ENCODE peak calls at places on chromosomes 4 and X, in seven cellular contexts. One of them, this sample, is unnamed.

GRCh38 chr4:94765653-94766052 is 7.9 kb downstream of the BMPR1B start:
- DNase-seq in fibroblast of lung: no peak
- DNase-seq in testis: no peak
- DNase-seq in cardiac muscle cell: no peak
- DNase-seq in bronchial epithelial cell: peak
- DNase-seq in tibial nerve: no peak
- DNase-seq in Panc1: no peak
- DNase-seq in this sample: no peak

GRCh38 chr4:53929955-53930798 is 134.2 kb downstream of the CHIC2 start:
- DNase-seq in tibial nerve: peak
- DNase-seq in bronchial epithelial cell: peak
- DNase-seq in fibroblast of lung: peak
- DNase-seq in testis: peak
- DNase-seq in Panc1: peak
- DNase-seq in cardiac muscle cell: peak
- DNase-seq in this sample: peak

GRCh38 chr4:116018831-116019230 is 905.4 kb upstream of the NDST4 start:
- DNase-seq in cardiac muscle cell: no peak
- DNase-seq in bronchial epithelial cell: peak
- DNase-seq in fibroblast of lung: no peak
- DNase-seq in tibial nerve: no peak
- DNase-seq in testis: no peak
- DNase-seq in Panc1: no peak
- DNase-seq in this sample: no peak

GRCh38 chrX:154719132-154719675 is 31.7 kb downstream of the GAB3 start:
- DNase-seq in testis: no peak
- DNase-seq in bronchial epithelial cell: peak
- DNase-seq in fibroblast of lung: peak
- DNase-seq in cardiac muscle cell: no peak
- DNase-seq in Panc1: no peak
- DNase-seq in tibial nerve: no peak
- DNase-seq in this sample: no peak

GRCh38 chr4:3441501-3442459 is at the start of gene HGFAC:
- DNase-seq in fibroblast of lung: no peak
- DNase-seq in Panc1: no peak
- DNase-seq in testis: no peak
- DNase-seq in cardiac muscle cell: no peak
- DNase-seq in bronchial epithelial cell: no peak
- DNase-seq in tibial nerve: no peak
- DNase-seq in this sample: no peak

GRCh38 chr4:14877246-14878220 is 124.7 kb upstream of the CPEB2 start:
- DNase-seq in testis: no peak
- DNase-seq in tibial nerve: no peak
- DNase-seq in Panc1: no peak
- DNase-seq in cardiac muscle cell: no peak
- DNase-seq in bronchial epithelial cell: peak
- DNase-seq in fibroblast of lung: no peak
- DNase-seq in this sample: no peak

GRCh38 chr4:47641755-47642154 is 156.7 kb downstream of the ATP10D start:
- DNase-seq in tibial nerve: no peak
- DNase-seq in cardiac muscle cell: no peak
- DNase-seq in fibroblast of lung: no peak
- DNase-seq in Panc1: no peak
- DNase-seq in bronchial epithelial cell: no peak
- DNase-seq in testis: no peak
- DNase-seq in this sample: no peak

GRCh38 chr4:103105558-103106356 is 6.1 kb upstream of the BDH2 start:
- DNase-seq in Panc1: no peak
- DNase-seq in cardiac muscle cell: no peak
- DNase-seq in bronchial epithelial cell: no peak
- DNase-seq in fibroblast of lung: no peak
- DNase-seq in tibial nerve: no peak
- DNase-seq in testis: no peak
- DNase-seq in this sample: no peak

GRCh38 chrX:77937291-77937690 is 26.8 kb downstream of the ATP7A start:
- DNase-seq in Panc1: no peak
- DNase-seq in tibial nerve: no peak
- DNase-seq in fibroblast of lung: peak
- DNase-seq in testis: no peak
- DNase-seq in cardiac muscle cell: no peak
- DNase-seq in bronchial epithelial cell: peak
- DNase-seq in this sample: peak

GRCh38 chr4:2619459-2619858 is 83.0 kb downstream of the FAM193A start:
- DNase-seq in bronchial epithelial cell: no peak
- DNase-seq in tibial nerve: no peak
- DNase-seq in fibroblast of lung: no peak
- DNase-seq in testis: no peak
- DNase-seq in Panc1: no peak
- DNase-seq in cardiac muscle cell: no peak
- DNase-seq in this sample: no peak

GRCh38 chrX:40154229-40154852 is 56.6 kb upstream of the BCOR start:
- DNase-seq in fibroblast of lung: peak
- DNase-seq in testis: no peak
- DNase-seq in bronchial epithelial cell: no peak
- DNase-seq in Panc1: no peak
- DNase-seq in cardiac muscle cell: peak
- DNase-seq in tibial nerve: no peak
- DNase-seq in this sample: no peak

GRCh38 chrX:148854351-148854750 is 353.9 kb downstream of the AFF2 start:
- DNase-seq in Panc1: no peak
- DNase-seq in cardiac muscle cell: no peak
- DNase-seq in bronchial epithelial cell: no peak
- DNase-seq in testis: no peak
- DNase-seq in fibroblast of lung: peak
- DNase-seq in tibial nerve: no peak
- DNase-seq in this sample: no peak

GRCh38 chrX:40952855-40953254 is 132.4 kb upstream of the USP9X start:
- DNase-seq in testis: no peak
- DNase-seq in bronchial epithelial cell: no peak
- DNase-seq in Panc1: no peak
- DNase-seq in cardiac muscle cell: no peak
- DNase-seq in tibial nerve: no peak
- DNase-seq in fibroblast of lung: peak
- DNase-seq in this sample: no peak

GRCh38 chrX:139023531-139023930 is 312.0 kb upstream of the FGF13 start:
- DNase-seq in Panc1: no peak
- DNase-seq in fibroblast of lung: no peak
- DNase-seq in bronchial epithelial cell: no peak
- DNase-seq in testis: no peak
- DNase-seq in tibial nerve: no peak
- DNase-seq in cardiac muscle cell: no peak
- DNase-seq in this sample: no peak

GRCh38 chr4:26058537-26058936 is 144.5 kb downstream of the SMIM20 start:
- DNase-seq in bronchial epithelial cell: peak
- DNase-seq in fibroblast of lung: peak
- DNase-seq in testis: no peak
- DNase-seq in cardiac muscle cell: no peak
- DNase-seq in tibial nerve: no peak
- DNase-seq in Panc1: no peak
- DNase-seq in this sample: no peak

GRCh38 chrX:97252111-97252510 is 368.4 kb downstream of the RPA4 start:
- DNase-seq in fibroblast of lung: no peak
- DNase-seq in cardiac muscle cell: no peak
- DNase-seq in Panc1: no peak
- DNase-seq in tibial nerve: no peak
- DNase-seq in bronchial epithelial cell: no peak
- DNase-seq in testis: no peak
- DNase-seq in this sample: no peak

GRCh38 chr4:136650541-136651277 is 881.6 kb downstream of the PCDH18 start:
- DNase-seq in testis: no peak
- DNase-seq in bronchial epithelial cell: peak
- DNase-seq in tibial nerve: no peak
- DNase-seq in fibroblast of lung: peak
- DNase-seq in cardiac muscle cell: no peak
- DNase-seq in Panc1: no peak
- DNase-seq in this sample: no peak

GRCh38 chr4:119034276-119035008 is 101.2 kb upstream of the MYOZ2 start:
- DNase-seq in cardiac muscle cell: no peak
- DNase-seq in tibial nerve: no peak
- DNase-seq in fibroblast of lung: no peak
- DNase-seq in bronchial epithelial cell: no peak
- DNase-seq in testis: no peak
- DNase-seq in Panc1: no peak
- DNase-seq in this sample: no peak
- TF ChIP-seq CTCF in cardiac muscle cell: no peak
- TF ChIP-seq CTCF in tibial nerve: no peak
- TF ChIP-seq CTCF in fibroblast of lung: no peak
- TF ChIP-seq CTCF in bronchial epithelial cell: no peak
- TF ChIP-seq CTCF in testis: no peak
- TF ChIP-seq CTCF in Panc1: no peak
- TF ChIP-seq CTCF in this sample: no peak

GRCh38 chrX:119234931-119235555 is 1.0 kb upstream of the PGRMC1 start:
- DNase-seq in cardiac muscle cell: peak
- DNase-seq in fibroblast of lung: peak
- DNase-seq in bronchial epithelial cell: no peak
- DNase-seq in testis: no peak
- DNase-seq in Panc1: no peak
- DNase-seq in tibial nerve: peak
- DNase-seq in this sample: peak
- H3K4me3 ChIP-seq in cardiac muscle cell: no peak
- H3K4me3 ChIP-seq in fibroblast of lung: peak
- H3K4me3 ChIP-seq in bronchial epithelial cell: no peak
- H3K4me3 ChIP-seq in testis: peak
- H3K4me3 ChIP-seq in Panc1: no peak
- H3K4me3 ChIP-seq in tibial nerve: no peak
- H3K4me3 ChIP-seq in this sample: peak

DNA sequence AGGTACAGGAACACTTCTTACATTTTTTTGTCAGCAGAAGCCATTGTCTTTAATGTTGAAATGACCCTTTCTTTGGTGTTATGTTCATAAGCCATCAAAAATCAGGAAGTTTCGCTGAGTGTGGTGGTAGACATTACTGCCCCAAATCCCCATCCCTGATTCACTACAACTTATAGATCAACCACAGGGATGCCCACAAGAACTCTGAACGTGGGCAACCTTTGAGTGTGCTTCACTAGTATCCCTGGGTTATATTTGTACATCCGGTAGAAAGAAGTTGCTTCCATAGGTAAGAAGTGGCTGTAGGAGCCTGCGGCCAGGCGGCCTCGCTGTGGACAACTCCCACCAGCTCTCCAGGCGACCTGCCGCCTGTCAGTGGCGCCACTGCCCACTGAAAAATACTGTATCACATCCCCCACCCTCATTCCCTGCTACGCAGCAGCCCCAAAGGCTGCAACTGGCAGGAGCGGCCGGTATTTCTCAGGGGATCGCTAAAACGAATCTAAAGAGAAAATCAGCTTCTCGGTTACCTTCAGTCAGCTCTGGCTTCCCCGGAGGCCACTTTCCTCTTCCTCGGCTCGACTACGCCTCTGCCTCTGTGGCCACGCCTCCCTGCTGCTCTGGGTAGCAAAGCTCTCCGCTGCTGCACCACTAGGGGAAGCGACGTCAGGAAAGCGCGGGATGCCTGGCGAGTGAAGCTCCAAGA is 13.9 kb upstream of the ETDC start:
- DNase-seq in tibial nerve: peak
- DNase-seq in fibroblast of lung: peak
- DNase-seq in bronchial epithelial cell: peak
- DNase-seq in cardiac muscle cell: peak
- DNase-seq in Panc1: no peak
- DNase-seq in testis: peak
- DNase-seq in this sample: no peak
- TF ChIP-seq CTCF in tibial nerve: no peak
- TF ChIP-seq CTCF in fibroblast of lung: peak
- TF ChIP-seq CTCF in bronchial epithelial cell: peak
- TF ChIP-seq CTCF in cardiac muscle cell: peak
- TF ChIP-seq CTCF in Panc1: no peak
- TF ChIP-seq CTCF in testis: no peak
- TF ChIP-seq CTCF in this sample: peak

GRCh38 chr4:104591505-104591904 is 96.8 kb upstream of the CXXC4 start:
- DNase-seq in tibial nerve: no peak
- DNase-seq in testis: no peak
- DNase-seq in Panc1: no peak
- DNase-seq in cardiac muscle cell: peak
- DNase-seq in bronchial epithelial cell: no peak
- DNase-seq in fibroblast of lung: peak
- DNase-seq in this sample: no peak
- H3K4me3 ChIP-seq in tibial nerve: no peak
- H3K4me3 ChIP-seq in testis: no peak
- H3K4me3 ChIP-seq in Panc1: no peak
- H3K4me3 ChIP-seq in cardiac muscle cell: no peak
- H3K4me3 ChIP-seq in bronchial epithelial cell: no peak
- H3K4me3 ChIP-seq in fibroblast of lung: no peak
- H3K4me3 ChIP-seq in this sample: no peak

GRCh38 chrX:101410461-101410860 is 2.4 kb downstream of the HNRNPH2 start:
- DNase-seq in cardiac muscle cell: no peak
- DNase-seq in tibial nerve: no peak
- DNase-seq in testis: no peak
- DNase-seq in Panc1: no peak
- DNase-seq in bronchial epithelial cell: peak
- DNase-seq in fibroblast of lung: no peak
- DNase-seq in this sample: no peak

GRCh38 chrX:101407167-101407747 is 468 bp downstream of the GLA start:
- DNase-seq in testis: no peak
- DNase-seq in bronchial epithelial cell: no peak
- DNase-seq in tibial nerve: no peak
- DNase-seq in Panc1: no peak
- DNase-seq in cardiac muscle cell: no peak
- DNase-seq in fibroblast of lung: no peak
- DNase-seq in this sample: no peak

GRCh38 chrX:101409043-101409442 is 1.0 kb downstream of the HNRNPH2 start:
- DNase-seq in testis: no peak
- DNase-seq in fibroblast of lung: no peak
- DNase-seq in tibial nerve: no peak
- DNase-seq in bronchial epithelial cell: no peak
- DNase-seq in Panc1: no peak
- DNase-seq in cardiac muscle cell: no peak
- DNase-seq in this sample: no peak

GRCh38 chrX:101408530-101408836 is 461 bp downstream of the HNRNPH2 start:
- DNase-seq in cardiac muscle cell: no peak
- DNase-seq in Panc1: no peak
- DNase-seq in tibial nerve: no peak
- DNase-seq in bronchial epithelial cell: no peak
- DNase-seq in fibroblast of lung: no peak
- DNase-seq in testis: no peak
- DNase-seq in this sample: no peak

GRCh38 chrX:101407748-101408529 is at the start of the genes GLA and HNRNPH2:
- DNase-seq in cardiac muscle cell: peak
- DNase-seq in bronchial epithelial cell: peak
- DNase-seq in tibial nerve: peak
- DNase-seq in testis: peak
- DNase-seq in Panc1: peak
- DNase-seq in fibroblast of lung: peak
- DNase-seq in this sample: peak
- TF ChIP-seq CTCF in cardiac muscle cell: no peak
- TF ChIP-seq CTCF in bronchial epithelial cell: no peak
- TF ChIP-seq CTCF in tibial nerve: no peak
- TF ChIP-seq CTCF in testis: no peak
- TF ChIP-seq CTCF in Panc1: no peak
- TF ChIP-seq CTCF in fibroblast of lung: no peak
- TF ChIP-seq CTCF in this sample: no peak

This sample was measured in HFF-Myc.